ENCODE peak calls at places on chromosome 22, in four cellular contexts. I is K562, G is GM12878, L is GM12891. U is an unnamed sample.

GRCh38 chr22:25368271-25368670 is 148.8 kb downstream of the CRYBB2 start:
- DNase-seq in L (no peak), I (no peak), G (no peak), U (no peak)

GRCh38 chr22:29855611-29856181 is 17.6 kb upstream of the ASCC2 start:
- DNase-seq in G (no peak), I (no peak), L (no peak), U (peak; percentile 75)

GRCh38 chr22:35842954-35843353 is 125.3 kb downstream of the APOL5 start:
- DNase-seq in L (no peak), G (no peak), I (peak; percentile 28), U (no peak)

GRCh38 chr22:31477329-31477728 is 12.3 kb downstream of the EIF4ENIF1 start:
- DNase-seq in G (peak; percentile 56), I (no peak), L (peak; percentile 30), U (no peak)

GRCh38 chr22:31820655-31821054 is 66.8 kb downstream of the DEPDC5 start:
- DNase-seq in G (no peak), I (no peak), L (no peak), U (no peak)

GRCh38 chr22:48337957-48338792 is 1489.5 kb downstream of the BRD1 start:
- DNase-seq in G (no peak), I (no peak), L (no peak), U (no peak)

GRCh38 chr22:24536089-24536488 is 18.8 kb downstream of the GUCD1 start:
- DNase-seq in L (no peak), G (no peak), I (no peak), U (no peak)

GRCh38 chr22:47047321-47048122 is 285.1 kb downstream of the TBC1D22A start:
- DNase-seq in L (no peak), I (no peak), G (no peak), U (no peak)

GRCh38 chr22:29603358-29604191 is at the start of gene NF2:
- DNase-seq in L (peak; percentile 97), G (peak; percentile 100), I (peak; percentile 98), U (peak; percentile 99)

GRCh38 chr22:26550498-26551033 is 38.3 kb upstream of the TFIP11 start:
- DNase-seq in I (no peak), L (no peak), G (no peak), U (no peak)

GRCh38 chr22:23036684-23037428 is 33.5 kb upstream of the GNAZ start:
- DNase-seq in G (no peak), I (no peak), L (no peak), U (no peak)

GRCh38 chr22:16960220-16960883 is 47.7 kb downstream of the GAB4 start:
- DNase-seq in G (no peak), I (no peak), L (no peak), U (no peak)

GRCh38 chr22:33656808-33657628 is 263.3 kb downstream of the LARGE1 start:
- DNase-seq in G (no peak), I (no peak), L (no peak), U (no peak)

GRCh38 chr22:46049726-46050450 is 72.9 kb upstream of the WNT7B start:
- DNase-seq in G (no peak), I (no peak), L (no peak), U (peak; percentile 55)

GRCh38 chr22:18091916-18092526 is 14.2 kb downstream of the PEX26 start:
- DNase-seq in G (no peak), I (no peak), L (no peak), U (no peak)

GRCh38 chr22:43974028-43974545 is 18.8 kb downstream of the SAMM50 start:
- DNase-seq in L (no peak), G (no peak), I (no peak), U (no peak)
- TF ChIP-seq SPI1 in L (no peak), G (no peak), I (no peak), U (no peak)

DNA sequence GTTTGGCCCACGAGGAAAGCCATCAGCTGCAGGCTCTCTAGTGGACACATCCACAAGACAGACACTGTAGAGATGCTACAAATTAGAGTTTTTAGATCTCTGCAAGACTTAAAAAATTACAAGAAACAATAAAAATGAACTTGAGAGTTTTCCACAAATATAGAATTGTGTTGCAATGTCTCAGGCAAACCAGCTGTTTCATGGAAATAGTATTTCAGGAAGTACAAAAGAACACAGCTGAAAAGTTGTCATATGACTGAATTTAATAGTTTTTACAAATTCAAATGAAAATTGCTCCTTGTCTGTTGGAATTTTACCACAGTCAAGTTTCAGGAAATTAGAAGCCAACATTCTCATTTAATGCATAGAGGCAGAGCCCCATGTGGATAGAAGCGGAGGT is 184.5 kb upstream of the PITPNB start:
- DNase-seq in L (no peak), G (no peak), I (no peak), U (no peak)
- TF ChIP-seq SPI1 in L (no peak), G (no peak), I (no peak), U (no peak)

DNA sequence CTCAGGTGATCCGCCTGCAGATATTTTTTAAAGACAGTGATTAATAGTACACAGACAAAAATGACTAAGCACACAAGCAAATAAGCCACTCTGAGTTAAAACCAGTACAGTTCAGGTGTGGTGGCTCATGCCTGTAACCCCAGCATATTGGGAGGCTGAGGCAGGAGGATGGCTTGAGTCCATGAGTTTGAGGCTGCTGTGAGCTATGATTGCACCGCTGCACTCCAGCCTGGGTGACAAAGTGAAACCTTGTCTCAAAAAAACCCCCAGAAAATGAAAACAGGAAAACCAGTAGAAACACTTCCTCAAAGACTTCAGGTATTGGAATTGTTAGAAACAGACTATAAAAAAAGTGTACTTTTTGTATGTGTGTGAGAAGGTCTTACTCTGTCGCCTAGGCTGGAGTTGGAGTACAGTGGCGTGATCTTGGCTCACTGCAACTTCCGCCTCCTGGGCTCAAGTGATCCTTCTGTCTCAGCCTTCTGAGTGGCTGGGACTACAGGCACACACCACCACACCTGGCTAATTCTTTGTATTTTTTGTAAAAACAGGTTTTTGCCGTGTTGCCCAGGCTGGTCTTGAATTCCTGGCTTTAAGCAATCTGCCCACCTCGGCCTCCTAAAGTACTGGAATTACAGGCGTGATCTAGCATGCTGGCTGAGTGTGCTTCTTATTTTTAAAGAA is 33.1 kb downstream of the PPP6R2 start:
- DNase-seq in I (no peak), L (no peak), G (no peak), U (no peak)
- TF ChIP-seq SPI1 in I (no peak), L (peak; percentile 50), G (peak; percentile 41), U (no peak)

DNA sequence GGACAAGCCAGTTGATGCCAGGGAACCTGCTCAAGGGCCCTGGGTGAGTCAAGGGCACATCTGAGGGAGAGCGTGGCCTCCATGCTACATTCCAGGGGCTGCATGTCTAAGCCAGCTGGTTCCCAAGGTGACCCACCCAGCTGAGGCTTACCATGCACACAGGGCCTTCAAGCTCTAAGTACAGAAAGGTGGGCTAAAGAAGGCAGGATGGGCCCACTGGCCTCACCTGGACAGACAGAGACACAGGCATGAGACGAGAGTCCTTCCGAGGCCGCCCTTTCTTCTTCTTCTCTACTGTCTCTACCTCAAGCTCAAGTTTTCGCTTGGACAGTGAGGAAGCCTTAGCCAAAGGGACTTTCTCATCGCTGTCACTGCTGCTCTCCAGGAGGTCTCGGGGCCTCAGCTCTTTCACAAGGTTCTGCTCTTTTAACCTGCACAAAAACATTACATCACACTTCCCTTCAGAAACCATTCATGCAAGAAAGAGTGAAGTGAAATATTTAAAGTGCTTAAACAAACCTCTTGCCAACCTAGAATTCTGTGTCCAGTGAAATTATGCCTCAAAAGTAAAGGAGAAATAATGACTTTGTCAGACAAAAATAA is 69.9 kb downstream of the HIRA start:
- DNase-seq in G (peak; percentile 82), L (peak; percentile 50), I (no peak), U (no peak)
- TF ChIP-seq SPI1 in G (peak; percentile 74), L (peak; percentile 80), I (no peak), U (no peak)

GRCh38 chr22:20862540-20862939 is 3.7 kb downstream of the SNAP29 start:
- DNase-seq in I (no peak), L (no peak), G (no peak), U (no peak)

GRCh38 chr22:20857247-20857643 is 1.4 kb downstream of the PI4KA start:
- DNase-seq in I (peak; percentile 93), G (no peak), L (no peak), U (no peak)

GRCh38 chr22:20859615-20860014 is 808 bp downstream of the SNAP29 start:
- DNase-seq in G (no peak), L (no peak), I (peak; percentile 68), U (no peak)

GRCh38 chr22:20857838-20858614 is 585 bp downstream of the PI4KA start:
- DNase-seq in L (peak; percentile 76), G (peak; percentile 27), I (peak; percentile 99), U (peak; percentile 78)

DNA sequence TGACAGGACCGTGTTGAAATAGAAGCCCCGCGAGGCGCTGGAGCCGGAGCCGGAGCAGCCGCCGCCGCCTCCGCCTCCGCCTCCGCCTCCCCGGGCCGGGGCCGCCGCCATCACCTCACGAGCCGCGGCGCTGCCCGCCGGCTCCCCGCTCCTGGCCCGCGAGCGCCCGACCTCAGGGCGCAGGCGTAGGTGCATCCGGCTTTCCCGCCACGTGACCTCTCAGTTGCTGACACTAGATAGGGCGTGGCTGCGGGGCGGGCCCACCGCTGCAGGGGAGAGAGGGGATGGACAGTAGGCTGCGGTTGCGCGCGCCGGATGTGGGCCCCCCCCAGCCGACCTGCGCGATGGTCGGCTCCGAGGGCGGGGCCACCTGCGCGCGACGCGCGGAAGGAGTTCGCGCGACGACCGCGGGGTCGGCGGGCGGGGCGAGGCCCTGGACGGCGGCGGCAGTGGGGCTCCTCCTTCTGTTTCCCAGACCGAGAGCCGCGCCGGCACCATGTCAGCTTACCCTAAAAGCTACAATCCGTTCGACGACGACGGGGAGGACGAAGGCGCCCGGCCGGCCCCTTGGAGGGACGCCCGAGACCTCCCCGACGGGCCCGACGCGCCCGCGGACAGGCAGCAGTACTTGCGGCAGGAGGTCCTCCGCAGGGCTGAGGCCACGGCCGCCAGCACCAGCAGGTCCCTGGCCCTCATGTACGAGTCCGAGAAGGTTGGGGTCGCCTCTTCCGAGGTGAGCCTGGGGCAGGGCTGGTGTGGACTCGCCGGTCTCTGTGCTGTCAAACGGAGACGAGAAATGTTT is at the start of the genes PI4KA and SNAP29:
- DNase-seq in L (peak; percentile 98), G (peak; percentile 90), I (peak; percentile 100), U (peak; percentile 98)
- TF ChIP-seq SPI1 in L (no peak), G (no peak), I (no peak), U (no peak)

GRCh38 chr22:20354238-20354975 is 34.5 kb upstream of the DGCR6L start:
- DNase-seq in L (no peak), I (peak; percentile 1), G (no peak), U (no peak)
- TF ChIP-seq SPI1 in L (no peak), I (no peak), G (no peak), U (no peak)